ENCODE peak calls at places on chromosome 4, in ten cellular contexts. G is lower lobe of right lung; J is GDM1; D is T-helper 2 cell; W is A549; H is activated T-helper 2 cell treated with anti-CD3 and anti-CD28 coated beads, Interferon-gamma antibody, Interleukin-2, Interleukin-4, amounts not matched to agents 10 μg/mL and 5 μg/mL and 100 μg/mL, durations not matched to agents 14 hours and 24 hours and 36 hours; X is stimulated activated CD8-positive, alpha-beta memory T cell treated with anti-CD3 and anti-CD28 coated beads, Interleukin-4, amount 100 ng/mL, for 48 hours; L is AG10803; K is ovary; I is NCI-H524. R is an unnamed sample.

GRCh38 chr4:181752516-181752915 is 490.7 kb upstream of the TENM3 start:
- DNase-seq in G (no peak), J (no peak), D (no peak), W (no peak), H (no peak), X (no peak), L (no peak), K (no peak), I (no peak), R (no peak)

GRCh38 chr4:106893903-106894302 is 142.2 kb downstream of the DKK2 start:
- DNase-seq in G (no peak), J (no peak), D (no peak), W (no peak), H (no peak), X (no peak), L (peak), K (no peak), I (no peak), R (no peak)

GRCh38 chr4:40475609-40476008 is 140.5 kb downstream of the CHRNA9 start:
- DNase-seq in G (no peak), J (no peak), D (no peak), W (peak), H (no peak), X (no peak), L (no peak), K (no peak), I (no peak), R (no peak)

GRCh38 chr4:130486186-130486585 is 1390.2 kb downstream of the C4orf33 start:
- DNase-seq in G (no peak), J (no peak), D (no peak), W (no peak), H (no peak), X (no peak), L (no peak), K (no peak), I (no peak), R (no peak)

GRCh38 chr4:159764343-159764952 is 661.6 kb downstream of the RAPGEF2 start:
- DNase-seq in G (no peak), J (no peak), D (no peak), W (peak), H (no peak), X (no peak), L (peak), K (no peak), I (peak), R (peak)

GRCh38 chr4:125365731-125366130 is 51.0 kb downstream of the FAT4 start:
- DNase-seq in G (no peak), J (no peak), D (no peak), W (no peak), H (no peak), X (no peak), L (no peak), K (no peak), I (no peak), R (no peak)

GRCh38 chr4:46016306-46016705 is 107.5 kb downstream of the GABRG1 start:
- DNase-seq in G (no peak), J (no peak), D (no peak), W (no peak), H (no peak), X (no peak), L (no peak), K (no peak), I (no peak), R (no peak)

GRCh38 chr4:113637363-113637762 is 124.2 kb downstream of the CAMK2D start:
- DNase-seq in G (no peak), J (no peak), D (no peak), W (no peak), H (no peak), X (no peak), L (peak), K (no peak), I (no peak), R (no peak)

GRCh38 chr4:133402616-133403015 is 253.5 kb downstream of the PCDH10 start:
- DNase-seq in G (no peak), J (no peak), D (no peak), W (no peak), H (no peak), X (no peak), L (no peak), K (no peak), I (no peak), R (no peak)

GRCh38 chr4:83929550-83929949 is 393.6 kb downstream of the GPAT3 start:
- DNase-seq in G (no peak), J (no peak), D (no peak), W (no peak), H (no peak), X (no peak), L (no peak), K (no peak), I (no peak), R (no peak)

R was measured in NCI-H1694.